ENCODE peak calls at places on chromosomes 3 and 15, in seven cellular contexts. V, G, H, N, R, I and B are unnamed samples.

GRCh38 chr3:32948625-32949445 is 2.6 kb upstream of the CCR4 start:
- DNase-seq in V (no peak), G (no peak), H (no peak), N (no peak), R (no peak), I (no peak), B (no peak)

GRCh38 chr3:169118666-169119370 is 544.7 kb downstream of the MECOM start:
- DNase-seq in V (no peak), G (no peak), H (no peak), N (no peak), R (no peak), I (peak; percentile 35), B (no peak)

GRCh38 chr15:57655087-57655486 is 51.4 kb upstream of the POLR2M start:
- DNase-seq in V (no peak), G (no peak), H (no peak), N (no peak), R (no peak), I (no peak), B (no peak)

GRCh38 chr3:71504250-71505036 is 79.1 kb downstream of the FOXP1 start:
- DNase-seq in V (no peak), G (no peak), H (no peak), N (no peak), R (no peak), I (peak; percentile 90), B (peak; percentile 77)

GRCh38 chr3:123780656-123781055 is 103.5 kb downstream of the MYLK start:
- DNase-seq in V (no peak), G (no peak), H (no peak), N (no peak), R (no peak), I (no peak), B (no peak)

GRCh38 chr3:197445886-197446631 is 109.7 kb downstream of the BDH1 start:
- DNase-seq in V (no peak), G (peak; percentile 50), H (no peak), N (no peak), R (no peak), I (no peak), B (peak; percentile 27)

GRCh38 chr3:49273825-49274532 is 3.1 kb downstream of the C3orf62 start:
- DNase-seq in V (no peak), G (no peak), H (no peak), N (no peak), R (no peak), I (peak; percentile 34), B (no peak)

GRCh38 chr3:128369881-128370642 is 96.6 kb downstream of the DNAJB8 start:
- DNase-seq in V (no peak), G (no peak), H (no peak), N (no peak), R (no peak), I (no peak), B (no peak)

GRCh38 chr3:17329932-17330331 is 412.5 kb downstream of the TBC1D5 start:
- DNase-seq in V (no peak), G (no peak), H (no peak), N (no peak), R (no peak), I (no peak), B (no peak)

GRCh38 chr3:133996251-133996661 is 33.5 kb downstream of the SLCO2A1 start:
- DNase-seq in V (peak; percentile 33), G (peak; percentile 60), H (no peak), N (peak; percentile 4), R (no peak), I (peak; percentile 10), B (peak; percentile 75)